ENCODE peak calls at places on chromosomes 6 and 20, in six cellular contexts. L is heart left ventricle; Y is left ventricle myocardium inferior; R is adipocyte; S is CD4-positive, alpha-beta memory T cell; B is aorta. T is an unnamed sample. For H3K9me3 and H3K4me1, the result is how much of the 10 kb centered on the place peaks cover.

GRCh38 chr6:24489881-24490280 is 503 bp upstream of the GPLD1 start:
- DNase-seq in L (no peak), Y (no peak), R (peak), S (no peak), B (no peak), T (peak)

GRCh38 chr6:26044140-26045045 is 42.8 kb upstream of the HFE start:
- DNase-seq in L (peak), Y (peak), R (peak), S (peak), B (peak), T (no peak)

GRCh38 chr6:169320013-169320412 is 66.4 kb upstream of the THBS2 start:
- DNase-seq in L (no peak), Y (no peak), R (peak), S (no peak), B (no peak), T (no peak)

GRCh38 chr6:39153766-39154397 is 38.9 kb upstream of the SAYSD1 start:
- DNase-seq in L (no peak), Y (no peak), R (no peak), S (no peak), B (no peak), T (no peak)

GRCh38 chr6:157328108-157328692 is 4.9 kb upstream of the TMEM242 start:
- DNase-seq in L (no peak), Y (no peak), R (no peak), S (no peak), B (no peak), T (peak)

GRCh38 chr20:19712737-19713260 is 45.3 kb upstream of the RIN2 start:
- DNase-seq in L (no peak), Y (no peak), R (peak), S (no peak), B (no peak), T (no peak)

GRCh38 chr6:139423037-139423698 is 48.7 kb upstream of the CITED2 start:
- DNase-seq in L (no peak), Y (no peak), R (peak), S (no peak), B (no peak), T (no peak)

GRCh38 chr6:56752009-56752408 is 109.3 kb upstream of the DST start:
- DNase-seq in L (no peak), Y (no peak), R (peak), S (no peak), B (no peak), T (peak)

GRCh38 chr20:63106108-63106764 is 99.5 kb upstream of the BHLHE23 start:
- DNase-seq in L (peak), Y (peak), R (peak), S (no peak), B (peak), T (no peak)

GRCh38 chr6:169340395-169340794 is 86.7 kb upstream of the THBS2 start:
- DNase-seq in L (no peak), Y (no peak), R (no peak), S (no peak), B (peak), T (peak)

GRCh38 chr6:116561377-116562018 is 7.9 kb downstream of the CALHM4 start:
- DNase-seq in L (peak), Y (peak), R (peak), S (peak), B (peak), T (peak)

GRCh38 chr6:115271001-115271400 is 789.7 kb downstream of the FRK start:
- DNase-seq in L (no peak), Y (no peak), R (no peak), S (no peak), B (no peak), T (no peak)

GRCh38 chr6:101544286-101544685 is 150.8 kb downstream of the GRIK2 start:
- DNase-seq in L (no peak), Y (no peak), R (peak), S (no peak), B (no peak), T (peak)

GRCh38 chr6:72826744-72827438 is 205.0 kb downstream of the KCNQ5 start:
- DNase-seq in L (no peak), Y (no peak), R (peak), S (no peak), B (no peak), T (peak)

GRCh38 chr6:42619963-42620362 is 56.1 kb downstream of the UBR2 start:
- DNase-seq in L (no peak), Y (no peak), R (no peak), S (no peak), B (no peak), T (no peak)

GRCh38 chr20:50192364-50193168 is 1.9 kb downstream of the CEBPB start:
- DNase-seq in L (peak), Y (peak), R (peak), S (peak), B (peak), T (peak)

GRCh38 chr20:46423882-46424482 is 17.6 kb upstream of the ELMO2 start:
- DNase-seq in L (no peak), Y (no peak), R (no peak), S (no peak), B (no peak), T (peak)

GRCh38 chr20:62861732-62862336 is at the start of gene TCFL5:
- DNase-seq in L (peak), Y (peak), R (peak), S (peak), B (peak), T (peak)

GRCh38 chr20:55693646-55694045 is 311.7 kb downstream of the CBLN4 start:
- DNase-seq in L (no peak), Y (no peak), R (no peak), S (no peak), B (no peak), T (no peak)
- H3K9me3 ChIP-seq in L (under half), Y (under half), R (under half), S (under half), B (under half), T (under half)

GRCh38 chr6:105594821-105595220 is 191.9 kb upstream of the PREP start:
- DNase-seq in L (no peak), Y (no peak), R (no peak), S (no peak), B (no peak), T (peak)

GRCh38 chr6:105593056-105593455 is 190.2 kb upstream of the PREP start:
- DNase-seq in L (no peak), Y (no peak), R (no peak), S (no peak), B (no peak), T (peak)

GRCh38 chr6:105593805-105594231 is 190.9 kb upstream of the PREP start:
- DNase-seq in L (no peak), Y (no peak), R (peak), S (no peak), B (no peak), T (no peak)

GRCh38 chr6:105595829-105596228 is 192.9 kb upstream of the PREP start:
- DNase-seq in L (no peak), Y (no peak), R (no peak), S (no peak), B (no peak), T (no peak)

GRCh38 chr6:105594272-105594671 is 191.4 kb upstream of the PREP start:
- DNase-seq in L (no peak), Y (no peak), R (no peak), S (no peak), B (no peak), T (no peak)
- H3K4me1 ChIP-seq in L (under half), Y (under half), R (under half), S (under half), B (under half), T (half or more)

GRCh38 chr6:168014406-168014959 is 17.0 kb downstream of the KIF25 start:
- DNase-seq in L (no peak), Y (no peak), R (no peak), S (no peak), B (no peak), T (no peak)
- H3K9me3 ChIP-seq in L (under half), Y (under half), R (under half), S (under half), B (under half), T (under half)

GRCh38 chr20:5265339-5265985 is 51.3 kb downstream of the PROKR2 start:
- DNase-seq in L (no peak), Y (no peak), R (no peak), S (no peak), B (no peak), T (no peak)

GRCh38 chr20:5270608-5271007 is 46.1 kb downstream of the PROKR2 start:
- DNase-seq in L (no peak), Y (no peak), R (no peak), S (no peak), B (no peak), T (no peak)

GRCh38 chr20:5264807-5265206 is 51.9 kb downstream of the PROKR2 start:
- DNase-seq in L (no peak), Y (no peak), R (no peak), S (no peak), B (no peak), T (no peak)

GRCh38 chr20:5268449-5268848 is 48.3 kb downstream of the PROKR2 start:
- DNase-seq in L (no peak), Y (no peak), R (no peak), S (no peak), B (no peak), T (peak)

GRCh38 chr20:5267092-5267491 is 49.7 kb downstream of the PROKR2 start:
- DNase-seq in L (no peak), Y (no peak), R (no peak), S (no peak), B (no peak), T (no peak)
- H3K4me1 ChIP-seq in L (under half), Y (under half), R (under half), S (under half), B (under half), T (under half)

GRCh38 chr6:130163261-130163660 is 59.5 kb downstream of the SAMD3 start:
- DNase-seq in L (no peak), Y (no peak), R (no peak), S (no peak), B (no peak), T (no peak)
- H3K9me3 ChIP-seq in L (under half), Y (under half), R (under half), S (under half), B (under half), T (under half)